ENCODE peak calls at places on chromosomes 12 and 14, in seven cellular contexts. E is IMR-90, F is H1, U is neuronal stem cell, M is mesenchymal stem cell, X is H9, Z is trophoblast cell. Q is an unnamed sample.

GRCh38 chr14:77212933-77213656 is 31.5 kb downstream of the TMEM63C start:
- DNase-seq in E (no peak), F (peak), U (peak), M (peak), X (peak), Z (peak), Q (peak)

GRCh38 chr12:111753144-111753881 is 13.4 kb upstream of the ALDH2 start:
- DNase-seq in E (peak), F (no peak), U (no peak), M (peak), X (peak), Z (peak), Q (peak)

GRCh38 chr12:15049456-15050153 is 76.8 kb downstream of the PDE6H start:
- DNase-seq in E (no peak), F (no peak), U (no peak), M (no peak), X (no peak), Z (no peak), Q (no peak)

GRCh38 chr12:1907652-1908611 is 10.5 kb downstream of the CACNA2D4 start:
- DNase-seq in E (no peak), F (no peak), U (no peak), M (no peak), X (peak), Z (peak), Q (no peak)

GRCh38 chr12:94636462-94637085 is 13.8 kb downstream of the TMCC3 start:
- DNase-seq in E (no peak), F (no peak), U (no peak), M (peak), X (no peak), Z (peak), Q (no peak)

GRCh38 chr12:52442600-52443061 is 8.5 kb upstream of the KRT75 start:
- DNase-seq in E (peak), F (peak), U (no peak), M (peak), X (peak), Z (peak), Q (peak)

GRCh38 chr14:29030970-29031369 is 264.4 kb downstream of the FOXG1 start:
- DNase-seq in E (no peak), F (no peak), U (no peak), M (no peak), X (no peak), Z (no peak), Q (no peak)

GRCh38 chr14:22143360-22143759 is 445.7 kb downstream of the DAD1 start:
- DNase-seq in E (peak), F (no peak), U (no peak), M (peak), X (no peak), Z (no peak), Q (no peak)

GRCh38 chr12:57993030-57993429 is 51.7 kb downstream of the ATP23 start:
- DNase-seq in E (peak), F (no peak), U (no peak), M (no peak), X (no peak), Z (peak), Q (no peak)

GRCh38 chr12:57992001-57992400 is 50.6 kb downstream of the ATP23 start:
- DNase-seq in E (no peak), F (no peak), U (no peak), M (no peak), X (no peak), Z (no peak), Q (no peak)

GRCh38 chr12:57993834-57994233 is 52.5 kb downstream of the ATP23 start:
- DNase-seq in E (no peak), F (no peak), U (no peak), M (no peak), X (no peak), Z (no peak), Q (no peak)

GRCh38 chr12:57989837-57990236 is 48.5 kb downstream of the ATP23 start:
- DNase-seq in E (no peak), F (no peak), U (no peak), M (no peak), X (no peak), Z (no peak), Q (no peak)

GRCh38 chr12:57990241-57990883 is 49.0 kb downstream of the ATP23 start:
- DNase-seq in E (no peak), F (no peak), U (no peak), M (no peak), X (no peak), Z (no peak), Q (no peak)
- H2BK5ac ChIP-seq in E (no peak), F (no peak), U (no peak), M (no peak), X (no peak), Z (no peak), Q (no peak)

GRCh38 chr12:50626026-50626425 is 121.2 kb downstream of the DIP2B start:
- DNase-seq in E (no peak), F (no peak), U (no peak), M (no peak), X (no peak), Z (peak), Q (no peak)

GRCh38 chr12:50625029-50625875 is 120.5 kb downstream of the DIP2B start:
- DNase-seq in E (no peak), F (no peak), U (no peak), M (no peak), X (no peak), Z (peak), Q (peak)

GRCh38 chr12:50621435-50622304 is 116.9 kb downstream of the DIP2B start:
- DNase-seq in E (no peak), F (no peak), U (peak), M (no peak), X (no peak), Z (no peak), Q (peak)

GRCh38 chr12:50627491-50627890 is 122.7 kb downstream of the DIP2B start:
- DNase-seq in E (no peak), F (no peak), U (no peak), M (no peak), X (no peak), Z (no peak), Q (no peak)
- H3K27ac ChIP-seq in E (no peak), F (no peak), U (no peak), M (no peak), X (no peak), Z (no peak), Q (no peak)

GRCh38 chr12:92425152-92425551 is 277.6 kb upstream of the PLEKHG7 start:
- DNase-seq in E (no peak), F (no peak), U (no peak), M (no peak), X (no peak), Z (no peak), Q (no peak)
- H2BK5ac ChIP-seq in E (no peak), F (no peak), U (no peak), M (no peak), X (no peak), Z (no peak), Q (no peak)

GRCh38 chr12:91098942-91099341 is 12.4 kb downstream of the LUM start:
- DNase-seq in E (peak), F (no peak), U (no peak), M (peak), X (no peak), Z (peak), Q (no peak)
- H3K27ac ChIP-seq in E (no peak), F (no peak), U (no peak), M (peak), X (no peak), Z (peak), Q (no peak)

GRCh38 chr12:13183621-13184020 is 12.9 kb upstream of the EMP1 start:
- DNase-seq in E (peak), F (no peak), U (no peak), M (no peak), X (no peak), Z (no peak), Q (no peak)
- H2BK5ac ChIP-seq in E (peak), F (no peak), U (no peak), M (no peak), X (no peak), Z (no peak), Q (no peak)